ENCODE peak calls at places on chromosomes 2 and 18, in nine cellular contexts. One of them, this sample, is unnamed.

GRCh38 chr2:156099382-156099781 is 233.1 kb downstream of the NR4A2 start:
- DNase-seq in fibroblast of lung: no peak
- DNase-seq in CD8-positive, alpha-beta memory T cell: no peak
- DNase-seq in cardiac muscle cell: no peak
- DNase-seq in astrocyte of the spinal cord: no peak
- DNase-seq in HCEC 1CT: no peak
- DNase-seq in stimulated activated CD4-positive, alpha-beta T cell treated with anti-CD3 and anti-CD28 coated beads, TNF-alpha, amount 100 ng/mL, for 48 hours: no peak
- DNase-seq in cerebellar nuclear complex: no peak
- DNase-seq in M059J: no peak
- DNase-seq in this sample: no peak

GRCh38 chr2:95267458-95268207 is 6.6 kb upstream of the PROM2 start:
- DNase-seq in CD8-positive, alpha-beta memory T cell: no peak
- DNase-seq in M059J: peak; percentile 90
- DNase-seq in cardiac muscle cell: no peak
- DNase-seq in stimulated activated CD4-positive, alpha-beta T cell treated with anti-CD3 and anti-CD28 coated beads, TNF-alpha, amount 100 ng/mL, for 48 hours: no peak
- DNase-seq in astrocyte of the spinal cord: peak; percentile 22
- DNase-seq in fibroblast of lung: peak; percentile 85
- DNase-seq in cerebellar nuclear complex: no peak
- DNase-seq in HCEC 1CT: peak; percentile 88
- DNase-seq in this sample: no peak

GRCh38 chr2:241777686-241778627 is 1.3 kb downstream of the GAL3ST2 start:
- DNase-seq in cerebellar nuclear complex: no peak
- DNase-seq in cardiac muscle cell: no peak
- DNase-seq in stimulated activated CD4-positive, alpha-beta T cell treated with anti-CD3 and anti-CD28 coated beads, TNF-alpha, amount 100 ng/mL, for 48 hours: no peak
- DNase-seq in M059J: no peak
- DNase-seq in CD8-positive, alpha-beta memory T cell: no peak
- DNase-seq in fibroblast of lung: no peak
- DNase-seq in HCEC 1CT: no peak
- DNase-seq in astrocyte of the spinal cord: no peak
- DNase-seq in this sample: no peak

GRCh38 chr2:173881466-173881865 is 83.7 kb downstream of the SP3 start:
- DNase-seq in HCEC 1CT: peak; percentile 2
- DNase-seq in CD8-positive, alpha-beta memory T cell: no peak
- DNase-seq in cardiac muscle cell: peak; percentile 9
- DNase-seq in stimulated activated CD4-positive, alpha-beta T cell treated with anti-CD3 and anti-CD28 coated beads, TNF-alpha, amount 100 ng/mL, for 48 hours: no peak
- DNase-seq in fibroblast of lung: peak; percentile 62
- DNase-seq in cerebellar nuclear complex: no peak
- DNase-seq in M059J: no peak
- DNase-seq in astrocyte of the spinal cord: no peak
- DNase-seq in this sample: no peak

GRCh38 chr2:157785866-157786662 is 90.1 kb downstream of the ACVR1 start:
- DNase-seq in stimulated activated CD4-positive, alpha-beta T cell treated with anti-CD3 and anti-CD28 coated beads, TNF-alpha, amount 100 ng/mL, for 48 hours: no peak
- DNase-seq in CD8-positive, alpha-beta memory T cell: no peak
- DNase-seq in fibroblast of lung: no peak
- DNase-seq in cardiac muscle cell: peak; percentile 53
- DNase-seq in astrocyte of the spinal cord: peak; percentile 39
- DNase-seq in cerebellar nuclear complex: no peak
- DNase-seq in M059J: peak; percentile 28
- DNase-seq in HCEC 1CT: peak; percentile 46
- DNase-seq in this sample: no peak

GRCh38 chr2:220513573-220514288 is 886.3 kb downstream of the SLC4A3 start:
- DNase-seq in fibroblast of lung: no peak
- DNase-seq in CD8-positive, alpha-beta memory T cell: no peak
- DNase-seq in M059J: peak; percentile 67
- DNase-seq in cardiac muscle cell: no peak
- DNase-seq in astrocyte of the spinal cord: no peak
- DNase-seq in cerebellar nuclear complex: no peak
- DNase-seq in HCEC 1CT: peak; percentile 41
- DNase-seq in stimulated activated CD4-positive, alpha-beta T cell treated with anti-CD3 and anti-CD28 coated beads, TNF-alpha, amount 100 ng/mL, for 48 hours: no peak
- DNase-seq in this sample: no peak

GRCh38 chr2:138536302-138536701 is 34.7 kb downstream of the SPOPL start:
- DNase-seq in M059J: peak; percentile 78
- DNase-seq in stimulated activated CD4-positive, alpha-beta T cell treated with anti-CD3 and anti-CD28 coated beads, TNF-alpha, amount 100 ng/mL, for 48 hours: no peak
- DNase-seq in cardiac muscle cell: no peak
- DNase-seq in cerebellar nuclear complex: no peak
- DNase-seq in fibroblast of lung: no peak
- DNase-seq in CD8-positive, alpha-beta memory T cell: no peak
- DNase-seq in astrocyte of the spinal cord: peak; percentile 56
- DNase-seq in HCEC 1CT: no peak
- DNase-seq in this sample: no peak

GRCh38 chr18:45012286-45012685 is 331.6 kb downstream of the SETBP1 start:
- DNase-seq in stimulated activated CD4-positive, alpha-beta T cell treated with anti-CD3 and anti-CD28 coated beads, TNF-alpha, amount 100 ng/mL, for 48 hours: no peak
- DNase-seq in fibroblast of lung: no peak
- DNase-seq in HCEC 1CT: no peak
- DNase-seq in M059J: peak; percentile 73
- DNase-seq in cerebellar nuclear complex: no peak
- DNase-seq in astrocyte of the spinal cord: no peak
- DNase-seq in CD8-positive, alpha-beta memory T cell: no peak
- DNase-seq in cardiac muscle cell: no peak
- DNase-seq in this sample: no peak

GRCh38 chr2:55772309-55772980 is 78.8 kb upstream of the PNPT1 start:
- DNase-seq in cardiac muscle cell: no peak
- DNase-seq in M059J: no peak
- DNase-seq in CD8-positive, alpha-beta memory T cell: no peak
- DNase-seq in astrocyte of the spinal cord: no peak
- DNase-seq in cerebellar nuclear complex: no peak
- DNase-seq in HCEC 1CT: no peak
- DNase-seq in fibroblast of lung: no peak
- DNase-seq in stimulated activated CD4-positive, alpha-beta T cell treated with anti-CD3 and anti-CD28 coated beads, TNF-alpha, amount 100 ng/mL, for 48 hours: no peak
- DNase-seq in this sample: no peak

GRCh38 chr2:11647834-11648600 is 22.0 kb downstream of the NTSR2 start:
- DNase-seq in fibroblast of lung: no peak
- DNase-seq in cerebellar nuclear complex: no peak
- DNase-seq in stimulated activated CD4-positive, alpha-beta T cell treated with anti-CD3 and anti-CD28 coated beads, TNF-alpha, amount 100 ng/mL, for 48 hours: no peak
- DNase-seq in HCEC 1CT: peak; percentile 21
- DNase-seq in astrocyte of the spinal cord: no peak
- DNase-seq in M059J: no peak
- DNase-seq in CD8-positive, alpha-beta memory T cell: no peak
- DNase-seq in cardiac muscle cell: no peak
- DNase-seq in this sample: no peak